ENCODE peak calls at places on chromosomes 16 and 17, in eight cellular contexts. V is AG08396, S is RWPE1, R is cardiac muscle cell, O is myocyte, W is nucleus accumbens, L is NCI-H510A, H is GM23248. B is an unnamed sample.

GRCh38 chr16:30354423-30355143 is 525 bp downstream of the CD2BP2 start:
- DNase-seq in L (no peak), H (peak), R (no peak), O (peak), W (no peak), V (no peak), S (no peak), B (no peak)

GRCh38 chr17:56528636-56529170 is 64.8 kb upstream of the NOG start:
- DNase-seq in O (no peak), H (no peak), V (no peak), W (no peak), R (no peak), L (no peak), S (no peak), B (no peak)

GRCh38 chr17:55163408-55163807 is 101.4 kb upstream of the HLF start:
- DNase-seq in S (no peak), H (no peak), O (no peak), V (no peak), L (no peak), R (no peak), W (no peak), B (no peak)

GRCh38 chr17:83109793-83110645 is 30.6 kb downstream of the METRNL start:
- DNase-seq in L (no peak), S (peak), O (peak), V (peak), R (peak), H (peak), W (no peak), B (peak)

GRCh38 chr17:50056217-50056960 is 479 bp downstream of the ITGA3 start:
- DNase-seq in O (peak), H (peak), R (peak), W (peak), V (peak), L (peak), S (no peak), B (peak)

GRCh38 chr16:15689290-15689689 is 39.2 kb downstream of the NDE1 start:
- DNase-seq in W (no peak), H (peak), S (no peak), L (no peak), V (no peak), O (no peak), R (no peak), B (peak)

GRCh38 chr16:61596648-61597047 is 439.6 kb downstream of the CDH8 start:
- DNase-seq in O (no peak), S (no peak), L (no peak), V (no peak), R (no peak), W (no peak), H (no peak), B (no peak)

GRCh38 chr17:72422505-72423285 is 301.9 kb downstream of the SOX9 start:
- DNase-seq in W (no peak), R (peak), S (peak), V (peak), H (peak), O (peak), L (no peak), B (peak)

GRCh38 chr17:34110315-34110714 is 144.8 kb upstream of the CCL2 start:
- DNase-seq in S (no peak), R (no peak), H (no peak), O (no peak), W (no peak), V (no peak), L (no peak), B (no peak)

GRCh38 chr16:27312580-27313421 is 973 bp upstream of the IL4R start:
- DNase-seq in O (no peak), L (no peak), R (no peak), H (no peak), W (no peak), S (no peak), V (no peak), B (no peak)

GRCh38 chr16:11262915-11263314 is 6.2 kb downstream of the TNP2 start:
- DNase-seq in L (no peak), O (no peak), S (no peak), V (no peak), W (no peak), R (no peak), H (no peak), B (no peak)

GRCh38 chr16:68445458-68445857 is 2.9 kb downstream of the SMPD3 start:
- DNase-seq in O (peak), W (peak), R (peak), L (peak), H (peak), S (peak), V (peak), B (peak)

GRCh38 chr16:22123146-22123545 is 30.8 kb downstream of the VWA3A start:
- DNase-seq in L (no peak), S (no peak), H (peak), W (no peak), R (no peak), O (no peak), V (no peak), B (peak)

GRCh38 chr16:89094252-89094901 is 725 bp downstream of the ACSF3 start:
- DNase-seq in H (peak), L (no peak), V (peak), S (peak), O (no peak), W (no peak), R (no peak), B (peak)

GRCh38 chr17:16463341-16464000 is 28.5 kb downstream of the LRRC75A start:
- DNase-seq in H (peak), S (peak), L (peak), O (peak), W (no peak), V (peak), R (peak), B (no peak)

GRCh38 chr16:85381738-85382592 is 231.2 kb upstream of the GSE1 start:
- DNase-seq in L (no peak), V (no peak), S (no peak), H (peak), O (no peak), R (peak), W (no peak), B (no peak)

GRCh38 chr16:24428751-24429150 is 110.6 kb upstream of the RBBP6 start:
- DNase-seq in H (no peak), R (no peak), V (no peak), O (no peak), W (no peak), L (no peak), S (no peak), B (no peak)

GRCh38 chr16:12323007-12323699 is 346.6 kb downstream of the SNX29 start:
- DNase-seq in V (no peak), H (peak), L (no peak), R (no peak), O (peak), S (no peak), W (no peak), B (no peak)

GRCh38 chr16:30447512-30448226 is 2.0 kb upstream of the SEPHS2 start:
- DNase-seq in H (no peak), S (no peak), O (no peak), W (no peak), V (no peak), R (no peak), L (no peak), B (no peak)

GRCh38 chr17:73644145-73645049 is at the start of gene SDK2:
- DNase-seq in S (peak), H (peak), L (peak), O (no peak), V (peak), W (no peak), R (peak), B (no peak)

GRCh38 chr17:59842901-59843652 is 49.7 kb downstream of the TUBD1 start:
- DNase-seq in W (no peak), R (peak), H (peak), O (peak), V (no peak), L (no peak), S (peak), B (peak)

GRCh38 chr16:88941051-88941932 is 35.7 kb downstream of the CBFA2T3 start:
- DNase-seq in H (peak), W (no peak), V (no peak), O (peak), R (no peak), S (no peak), L (no peak), B (no peak)

GRCh38 chr17:72465191-72466024 is 344.6 kb downstream of the SOX9 start:
- DNase-seq in R (peak), O (peak), H (peak), S (peak), L (no peak), W (peak), V (peak), B (peak)

GRCh38 chr16:49492090-49492801 is 118.6 kb downstream of the C16orf78 start:
- DNase-seq in R (peak), L (peak), O (no peak), S (peak), V (peak), H (peak), W (no peak), B (peak)

GRCh38 chr16:24838554-24839266 is 7.1 kb upstream of the SLC5A11 start:
- DNase-seq in H (peak), W (peak), S (no peak), V (peak), R (peak), O (peak), L (no peak), B (peak)

B was measured in cardiac fibroblast.